ENCODE peak calls at places on chromosomes 3 and 15, in four cellular contexts. One of them, this sample, is unnamed.

GRCh38 chr3:124611520-124611919 is 118.7 kb upstream of the UMPS start:
- DNase-seq in endothelial cell: no peak
- DNase-seq in GM19239: no peak
- DNase-seq in AG10803: no peak
- DNase-seq in this sample: no peak

GRCh38 chr3:43034200-43034599 is 55.1 kb downstream of the GASK1A start:
- DNase-seq in GM19239: no peak
- DNase-seq in AG10803: no peak
- DNase-seq in endothelial cell: no peak
- DNase-seq in this sample: no peak

GRCh38 chr3:29183346-29184087 is 97.4 kb upstream of the RBMS3 start:
- DNase-seq in endothelial cell: no peak
- DNase-seq in AG10803: peak; percentile 68
- DNase-seq in GM19239: no peak
- DNase-seq in this sample: no peak

GRCh38 chr3:52446631-52447511 is 2.0 kb upstream of the SEMA3G start:
- DNase-seq in AG10803: peak; percentile 34
- DNase-seq in GM19239: peak; percentile 62
- DNase-seq in endothelial cell: peak; percentile 79
- DNase-seq in this sample: peak; percentile 61

GRCh38 chr15:81859737-81860516 is 185.9 kb downstream of the MEX3B start:
- DNase-seq in endothelial cell: no peak
- DNase-seq in AG10803: no peak
- DNase-seq in GM19239: no peak
- DNase-seq in this sample: no peak

GRCh38 chr15:100642217-100642949 is 40.0 kb downstream of the ASB7 start:
- DNase-seq in AG10803: no peak
- DNase-seq in GM19239: no peak
- DNase-seq in endothelial cell: no peak
- DNase-seq in this sample: no peak

GRCh38 chr3:191065183-191065805 is 133.7 kb upstream of the OSTN start:
- DNase-seq in endothelial cell: no peak
- DNase-seq in AG10803: peak; percentile 43
- DNase-seq in GM19239: no peak
- DNase-seq in this sample: no peak

GRCh38 chr15:83919319-83919830 is 265.5 kb downstream of the ADAMTSL3 start:
- DNase-seq in endothelial cell: no peak
- DNase-seq in AG10803: no peak
- DNase-seq in GM19239: peak; percentile 17
- DNase-seq in this sample: no peak

GRCh38 chr3:113534365-113534764 is 2.0 kb downstream of the SIDT1 start:
- DNase-seq in AG10803: no peak
- DNase-seq in endothelial cell: no peak
- DNase-seq in GM19239: no peak
- DNase-seq in this sample: no peak

GRCh38 chr15:99450896-99451358 is 114.9 kb upstream of the MEF2A start:
- DNase-seq in endothelial cell: no peak
- DNase-seq in GM19239: no peak
- DNase-seq in AG10803: peak; percentile 29
- DNase-seq in this sample: no peak

GRCh38 chr3:99627062-99627826 is 11.2 kb upstream of the COL8A1 start:
- DNase-seq in GM19239: no peak
- DNase-seq in endothelial cell: no peak
- DNase-seq in AG10803: no peak
- DNase-seq in this sample: no peak

GRCh38 chr3:178078933-178079332 is 457.3 kb upstream of the KCNMB2 start:
- DNase-seq in GM19239: no peak
- DNase-seq in endothelial cell: no peak
- DNase-seq in AG10803: peak; percentile 63
- DNase-seq in this sample: no peak

GRCh38 chr15:74263473-74263872 is 27.3 kb downstream of the CCDC33 start:
- DNase-seq in endothelial cell: no peak
- DNase-seq in GM19239: no peak
- DNase-seq in AG10803: no peak
- DNase-seq in this sample: no peak

GRCh38 chr15:83322061-83322460 is 37.6 kb upstream of the BNC1 start:
- DNase-seq in GM19239: no peak
- DNase-seq in AG10803: no peak
- DNase-seq in endothelial cell: no peak
- DNase-seq in this sample: no peak

GRCh38 chr3:45566205-45566604 is 28.3 kb upstream of the LIMD1 start:
- DNase-seq in GM19239: no peak
- DNase-seq in endothelial cell: no peak
- DNase-seq in AG10803: no peak
- DNase-seq in this sample: no peak

GRCh38 chr15:58159827-58160386 is 21.7 kb downstream of the AQP9 start:
- DNase-seq in GM19239: no peak
- DNase-seq in endothelial cell: no peak
- DNase-seq in AG10803: no peak
- DNase-seq in this sample: no peak

GRCh38 chr3:184378650-184379374 is 805 bp upstream of the THPO start:
- DNase-seq in endothelial cell: no peak
- DNase-seq in AG10803: no peak
- DNase-seq in GM19239: no peak
- DNase-seq in this sample: no peak

GRCh38 chr15:63600001-63600645 is 2.9 kb downstream of the FBXL22 start:
- DNase-seq in GM19239: no peak
- DNase-seq in AG10803: no peak
- DNase-seq in endothelial cell: no peak
- DNase-seq in this sample: no peak

GRCh38 chr3:192920406-192920805 is 2.8 kb upstream of the MB21D2 start:
- DNase-seq in endothelial cell: no peak
- DNase-seq in GM19239: no peak
- DNase-seq in AG10803: no peak
- DNase-seq in this sample: no peak

GRCh38 chr15:34583399-34584320 is at the start of gene GOLGA8B:
- DNase-seq in AG10803: peak; percentile 23
- DNase-seq in endothelial cell: peak; percentile 54
- DNase-seq in GM19239: peak; percentile 80
- DNase-seq in this sample: peak; percentile 20

GRCh38 chr3:125054436-125055164 is 1.2 kb downstream of the HEG1 start:
- DNase-seq in AG10803: peak; percentile 67
- DNase-seq in GM19239: peak; percentile 79
- DNase-seq in endothelial cell: no peak
- DNase-seq in this sample: no peak

GRCh38 chr15:40937762-40938529 is 8.8 kb downstream of the DLL4 start:
- DNase-seq in AG10803: peak; percentile 27
- DNase-seq in endothelial cell: no peak
- DNase-seq in GM19239: no peak
- DNase-seq in this sample: no peak

GRCh38 chr3:140303875-140304274 is 368.9 kb downstream of the CLSTN2 start:
- DNase-seq in AG10803: no peak
- DNase-seq in endothelial cell: no peak
- DNase-seq in GM19239: no peak
- DNase-seq in this sample: no peak

GRCh38 chr15:51888593-51889195 is 59.2 kb downstream of the TMOD3 start:
- DNase-seq in endothelial cell: no peak
- DNase-seq in GM19239: peak; percentile 33
- DNase-seq in AG10803: peak; percentile 33
- DNase-seq in this sample: no peak

GRCh38 chr3:37785718-37786117 is 76.0 kb upstream of the CTDSPL start:
- DNase-seq in GM19239: no peak
- DNase-seq in endothelial cell: no peak
- DNase-seq in AG10803: no peak
- DNase-seq in this sample: no peak

GRCh38 chr15:93048759-93049161 is 40.3 kb downstream of the RGMA start:
- DNase-seq in AG10803: peak; percentile 43
- DNase-seq in endothelial cell: no peak
- DNase-seq in GM19239: no peak
- DNase-seq in this sample: no peak

GRCh38 chr3:187286467-187287059 is 5.0 kb downstream of the MASP1 start:
- DNase-seq in GM19239: no peak
- DNase-seq in endothelial cell: no peak
- DNase-seq in AG10803: peak; percentile 81
- DNase-seq in this sample: no peak

GRCh38 chr3:101310580-101311375 is 9.6 kb downstream of the IMPG2 start:
- DNase-seq in endothelial cell: no peak
- DNase-seq in AG10803: peak; percentile 70
- DNase-seq in GM19239: no peak
- DNase-seq in this sample: no peak

GRCh38 chr3:61718565-61718964 is 157.2 kb downstream of the PTPRG start:
- DNase-seq in endothelial cell: no peak
- DNase-seq in AG10803: no peak
- DNase-seq in GM19239: no peak
- DNase-seq in this sample: no peak

GRCh38 chr3:168117059-168117458 is 21.3 kb upstream of the GOLIM4 start:
- DNase-seq in GM19239: no peak
- DNase-seq in endothelial cell: no peak
- DNase-seq in AG10803: peak; percentile 43
- DNase-seq in this sample: no peak

GRCh38 chr15:56759450-56759845 is 26.1 kb upstream of the ZNF280D start:
- DNase-seq in endothelial cell: no peak
- DNase-seq in GM19239: no peak
- DNase-seq in AG10803: peak; percentile 98
- DNase-seq in this sample: no peak